ENCODE peak calls at places on chromosomes 4 and X, in eight cellular contexts. One of them, this sample, is unnamed.

GRCh38 chr4:133483600-133484246 is 334.6 kb downstream of the PCDH10 start:
- DNase-seq in cardiac fibroblast: peak
- DNase-seq in HFFc6: peak
- DNase-seq in K562: no peak
- DNase-seq in fibroblast of the aortic adventitia: peak
- DNase-seq in progenitor cell of endocrine pancreas: no peak
- DNase-seq in AG09309: no peak
- DNase-seq in HepG2: peak
- DNase-seq in this sample: no peak

GRCh38 chrX:109626637-109627036 is 1.7 kb upstream of the KCNE5 start:
- DNase-seq in AG09309: no peak
- DNase-seq in cardiac fibroblast: no peak
- DNase-seq in fibroblast of the aortic adventitia: no peak
- DNase-seq in HepG2: no peak
- DNase-seq in K562: peak
- DNase-seq in progenitor cell of endocrine pancreas: no peak
- DNase-seq in HFFc6: no peak
- DNase-seq in this sample: no peak

GRCh38 chrX:150291014-150291413 is 72.1 kb upstream of the MAMLD1 start:
- DNase-seq in AG09309: no peak
- DNase-seq in fibroblast of the aortic adventitia: no peak
- DNase-seq in progenitor cell of endocrine pancreas: no peak
- DNase-seq in K562: no peak
- DNase-seq in HepG2: no peak
- DNase-seq in HFFc6: no peak
- DNase-seq in cardiac fibroblast: no peak
- DNase-seq in this sample: no peak

GRCh38 chrX:77342028-77342427 is 105.2 kb upstream of the FGF16 start:
- DNase-seq in fibroblast of the aortic adventitia: peak
- DNase-seq in HepG2: no peak
- DNase-seq in HFFc6: no peak
- DNase-seq in K562: no peak
- DNase-seq in progenitor cell of endocrine pancreas: no peak
- DNase-seq in cardiac fibroblast: no peak
- DNase-seq in AG09309: no peak
- DNase-seq in this sample: no peak

GRCh38 chr4:9925750-9926439 is 95.4 kb downstream of the SLC2A9 start:
- DNase-seq in cardiac fibroblast: no peak
- DNase-seq in HepG2: no peak
- DNase-seq in fibroblast of the aortic adventitia: no peak
- DNase-seq in HFFc6: no peak
- DNase-seq in K562: no peak
- DNase-seq in progenitor cell of endocrine pancreas: no peak
- DNase-seq in AG09309: no peak
- DNase-seq in this sample: no peak

GRCh38 chr4:54696649-54697048 is 38.9 kb downstream of the KIT start:
- DNase-seq in HFFc6: no peak
- DNase-seq in fibroblast of the aortic adventitia: no peak
- DNase-seq in AG09309: no peak
- DNase-seq in K562: no peak
- DNase-seq in progenitor cell of endocrine pancreas: no peak
- DNase-seq in HepG2: no peak
- DNase-seq in cardiac fibroblast: no peak
- DNase-seq in this sample: no peak

GRCh38 chrX:103170216-103170615 is 44.7 kb upstream of the BEX4 start:
- DNase-seq in AG09309: no peak
- DNase-seq in K562: no peak
- DNase-seq in cardiac fibroblast: peak
- DNase-seq in HFFc6: peak
- DNase-seq in HepG2: no peak
- DNase-seq in fibroblast of the aortic adventitia: peak
- DNase-seq in progenitor cell of endocrine pancreas: no peak
- DNase-seq in this sample: no peak

GRCh38 chr4:56671860-56672259 is 9.2 kb downstream of the HOPX start:
- DNase-seq in fibroblast of the aortic adventitia: no peak
- DNase-seq in HepG2: no peak
- DNase-seq in cardiac fibroblast: peak
- DNase-seq in AG09309: no peak
- DNase-seq in progenitor cell of endocrine pancreas: no peak
- DNase-seq in K562: no peak
- DNase-seq in HFFc6: no peak
- DNase-seq in this sample: no peak

GRCh38 chr4:3307891-3308575 is 15.2 kb downstream of the RGS12 start:
- DNase-seq in HepG2: no peak
- DNase-seq in K562: no peak
- DNase-seq in fibroblast of the aortic adventitia: no peak
- DNase-seq in progenitor cell of endocrine pancreas: no peak
- DNase-seq in AG09309: no peak
- DNase-seq in HFFc6: no peak
- DNase-seq in cardiac fibroblast: no peak
- DNase-seq in this sample: no peak

GRCh38 chr4:24742335-24742734 is 53.0 kb upstream of the SOD3 start:
- DNase-seq in HFFc6: no peak
- DNase-seq in HepG2: no peak
- DNase-seq in K562: no peak
- DNase-seq in fibroblast of the aortic adventitia: no peak
- DNase-seq in AG09309: no peak
- DNase-seq in progenitor cell of endocrine pancreas: no peak
- DNase-seq in cardiac fibroblast: no peak
- DNase-seq in this sample: no peak

GRCh38 chr4:54014761-54015160 is 49.6 kb downstream of the CHIC2 start:
- DNase-seq in progenitor cell of endocrine pancreas: no peak
- DNase-seq in cardiac fibroblast: no peak
- DNase-seq in HepG2: no peak
- DNase-seq in fibroblast of the aortic adventitia: no peak
- DNase-seq in HFFc6: no peak
- DNase-seq in AG09309: no peak
- DNase-seq in K562: no peak
- DNase-seq in this sample: no peak

DNA sequence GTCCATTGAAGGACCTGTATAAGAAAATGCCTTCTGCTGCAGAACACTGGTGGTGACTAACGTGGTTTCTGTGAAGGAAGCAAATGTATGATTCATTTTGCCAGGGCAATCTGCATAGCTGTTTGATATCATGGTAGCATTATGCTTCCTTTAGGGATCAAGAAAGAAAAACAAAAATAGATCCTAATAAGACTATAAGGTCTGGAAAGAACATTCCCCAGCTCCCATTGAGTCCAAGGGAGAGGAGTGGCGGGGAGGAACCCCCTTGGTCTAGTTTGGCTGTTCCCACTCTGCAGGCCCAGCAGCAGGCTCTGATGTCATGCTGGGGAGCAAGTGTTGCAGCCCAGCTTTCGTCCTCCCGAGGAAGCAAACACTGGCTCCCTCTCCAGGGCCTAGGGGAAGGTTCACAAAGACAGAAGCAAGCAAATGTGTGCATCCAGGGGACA is 154.5 kb upstream of the GALNT7 start:
- DNase-seq in fibroblast of the aortic adventitia: peak
- DNase-seq in K562: peak
- DNase-seq in cardiac fibroblast: peak
- DNase-seq in progenitor cell of endocrine pancreas: no peak
- DNase-seq in HFFc6: peak
- DNase-seq in HepG2: no peak
- DNase-seq in AG09309: no peak
- DNase-seq in this sample: no peak
- TF ChIP-seq CTCF in fibroblast of the aortic adventitia: peak
- TF ChIP-seq CTCF in K562: peak
- TF ChIP-seq CTCF in cardiac fibroblast: peak
- TF ChIP-seq CTCF in progenitor cell of endocrine pancreas: no peak
- TF ChIP-seq CTCF in HFFc6: no peak
- TF ChIP-seq CTCF in HepG2: no peak
- TF ChIP-seq CTCF in AG09309: peak
- TF ChIP-seq CTCF in this sample: no peak

DNA sequence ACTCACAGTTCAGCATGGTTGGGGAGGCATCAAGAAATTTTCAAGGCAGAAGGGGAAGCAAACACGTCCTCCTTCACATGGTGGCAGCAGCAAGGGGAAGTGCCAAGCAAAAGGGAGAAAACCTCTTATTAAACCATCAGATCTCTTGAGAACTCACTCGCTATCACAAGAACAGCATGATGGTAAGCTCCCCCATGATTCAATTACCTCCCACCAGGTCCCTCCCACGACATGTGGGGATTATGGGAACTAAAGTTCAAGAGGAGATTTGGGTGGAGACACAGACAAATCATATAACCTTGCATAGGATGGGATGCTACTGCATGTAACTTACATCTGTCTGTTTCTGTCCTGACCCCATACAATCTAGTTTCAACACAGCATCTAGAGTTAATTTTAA is 511.8 kb upstream of the ARX start:
- DNase-seq in cardiac fibroblast: no peak
- DNase-seq in K562: no peak
- DNase-seq in HFFc6: no peak
- DNase-seq in progenitor cell of endocrine pancreas: no peak
- DNase-seq in HepG2: no peak
- DNase-seq in AG09309: no peak
- DNase-seq in fibroblast of the aortic adventitia: no peak
- DNase-seq in this sample: no peak
- TF ChIP-seq CTCF in cardiac fibroblast: no peak
- TF ChIP-seq CTCF in K562: no peak
- TF ChIP-seq CTCF in HFFc6: no peak
- TF ChIP-seq CTCF in progenitor cell of endocrine pancreas: no peak
- TF ChIP-seq CTCF in HepG2: no peak
- TF ChIP-seq CTCF in AG09309: no peak
- TF ChIP-seq CTCF in fibroblast of the aortic adventitia: no peak
- TF ChIP-seq CTCF in this sample: no peak

DNA sequence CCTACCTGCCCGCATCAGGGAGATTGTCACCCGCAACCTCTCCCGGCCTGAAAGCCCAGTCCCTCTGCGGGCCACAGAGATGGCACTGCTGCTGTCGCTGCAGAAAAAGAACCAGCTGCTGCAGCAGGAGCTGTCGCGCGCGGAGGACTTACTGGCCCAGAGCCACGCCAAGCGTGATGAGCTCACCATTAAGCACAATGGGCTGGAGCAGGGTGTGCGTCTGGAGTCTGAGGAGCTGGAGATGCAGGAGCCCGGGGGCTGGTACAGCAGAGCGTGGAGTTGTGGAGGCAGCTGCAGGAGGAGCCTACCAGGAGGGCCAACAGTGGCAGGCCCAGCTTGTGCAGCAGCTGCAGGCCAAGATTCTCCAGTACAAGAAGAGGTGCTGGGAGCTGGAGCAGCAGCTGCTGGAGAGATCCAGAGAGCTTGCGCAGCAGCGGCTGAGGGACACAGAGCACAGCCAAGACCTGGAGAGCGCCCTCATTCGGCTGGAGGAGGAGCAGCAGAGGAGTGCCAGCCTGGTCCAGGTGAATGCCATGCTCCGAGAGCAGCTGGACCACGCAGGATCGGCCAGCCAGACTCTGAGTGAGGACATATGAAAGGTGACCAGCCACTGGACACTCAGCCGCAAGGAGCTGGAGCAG is 11.3 kb downstream of the SMIM10L2A start:
- DNase-seq in fibroblast of the aortic adventitia: no peak
- DNase-seq in HepG2: no peak
- DNase-seq in HFFc6: no peak
- DNase-seq in AG09309: no peak
- DNase-seq in K562: no peak
- DNase-seq in cardiac fibroblast: peak
- DNase-seq in progenitor cell of endocrine pancreas: no peak
- DNase-seq in this sample: no peak
- TF ChIP-seq CTCF in fibroblast of the aortic adventitia: no peak
- TF ChIP-seq CTCF in HepG2: no peak
- TF ChIP-seq CTCF in HFFc6: no peak
- TF ChIP-seq CTCF in AG09309: no peak
- TF ChIP-seq CTCF in K562: peak
- TF ChIP-seq CTCF in cardiac fibroblast: no peak
- TF ChIP-seq CTCF in progenitor cell of endocrine pancreas: no peak
- TF ChIP-seq CTCF in this sample: no peak

DNA sequence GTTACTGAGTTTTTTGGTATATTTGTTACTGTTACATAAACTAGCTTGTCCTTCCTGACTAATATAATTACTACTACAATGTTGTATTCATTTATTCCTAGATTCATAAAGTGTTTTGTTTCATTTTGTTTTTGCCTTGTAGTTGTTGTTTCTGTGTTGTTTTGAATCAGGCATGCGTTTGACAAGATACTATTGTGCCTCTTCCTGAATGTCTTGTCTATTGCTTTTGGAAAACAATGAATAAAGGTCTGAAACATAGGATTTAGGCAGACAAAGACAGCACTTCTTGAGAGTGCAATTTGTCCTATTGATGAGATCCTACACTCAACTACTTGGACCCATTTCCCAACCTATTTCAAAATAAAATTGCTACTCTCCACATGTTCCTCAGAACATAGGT is 630.4 kb upstream of the BOD1L1 start:
- DNase-seq in HepG2: no peak
- DNase-seq in HFFc6: no peak
- DNase-seq in cardiac fibroblast: no peak
- DNase-seq in progenitor cell of endocrine pancreas: no peak
- DNase-seq in K562: no peak
- DNase-seq in AG09309: no peak
- DNase-seq in fibroblast of the aortic adventitia: no peak
- DNase-seq in this sample: no peak
- TF ChIP-seq CTCF in HepG2: no peak
- TF ChIP-seq CTCF in HFFc6: no peak
- TF ChIP-seq CTCF in cardiac fibroblast: no peak
- TF ChIP-seq CTCF in progenitor cell of endocrine pancreas: no peak
- TF ChIP-seq CTCF in K562: no peak
- TF ChIP-seq CTCF in AG09309: no peak
- TF ChIP-seq CTCF in fibroblast of the aortic adventitia: no peak
- TF ChIP-seq CTCF in this sample: no peak

This sample was measured in GM13976.